ENCODE peak calls at places on chromosomes 7 and 10, in four cellular contexts. K is K562, Z is A549, N is GM12878. R is an unnamed sample.

GRCh38 chr10:99620713-99621453 is 644 bp upstream of the SLC25A28 start:
- DNase-seq in K (peak; percentile 88), N (peak; percentile 26), Z (peak; percentile 84), R (peak; percentile 97)

GRCh38 chr10:102814873-102815661 is 22.1 kb downstream of the CYP17A1 start:
- DNase-seq in Z (no peak), N (no peak), K (no peak), R (no peak)

GRCh38 chr7:74454948-74455804 is 1.5 kb downstream of the GTF2IRD1 start:
- DNase-seq in N (no peak), Z (no peak), K (peak; percentile 40), R (no peak)

GRCh38 chr7:75663302-75663907 is 75.3 kb downstream of the HIP1 start:
- DNase-seq in K (peak; percentile 70), N (no peak), Z (no peak), R (no peak)

GRCh38 chr10:74290703-74291102 is 139.7 kb downstream of the ADK start:
- DNase-seq in N (no peak), Z (no peak), K (no peak), R (no peak)

GRCh38 chr10:70617798-70618568 is 15.4 kb upstream of the PRF1 start:
- DNase-seq in N (no peak), K (no peak), Z (no peak), R (no peak)

GRCh38 chr7:11625669-11626068 is 206.3 kb downstream of the THSD7A start:
- DNase-seq in Z (no peak), N (no peak), K (no peak), R (no peak)

GRCh38 chr7:7048213-7048612 is 134.1 kb upstream of the C1GALT1 start:
- DNase-seq in K (no peak), N (no peak), Z (no peak), R (no peak)

GRCh38 chr7:45161842-45162241 is 4.3 kb downstream of the RAMP3 start:
- DNase-seq in N (no peak), K (no peak), Z (no peak), R (no peak)

GRCh38 chr7:69166979-69167516 is 431.2 kb upstream of the AUTS2 start:
- DNase-seq in N (no peak), K (no peak), Z (no peak), R (no peak)

GRCh38 chr7:34928052-34928451 is 109.2 kb downstream of the DPY19L1 start:
- DNase-seq in N (no peak), K (peak; percentile 24), Z (no peak), R (peak; percentile 51)

GRCh38 chr7:101486056-101486763 is 123.5 kb downstream of the COL26A1 start:
- DNase-seq in Z (no peak), N (no peak), K (no peak), R (no peak)

GRCh38 chr10:125264091-125264490 is 103.7 kb upstream of the CTBP2 start:
- DNase-seq in Z (no peak), N (no peak), K (no peak), R (no peak)
- TF ChIP-seq MYC in Z (no peak), N (no peak), K (no peak), R (no peak)

GRCh38 chr7:50481867-50482266 is 31.7 kb upstream of the FIGNL1 start:
- DNase-seq in K (no peak), N (no peak), Z (no peak), R (no peak)
- TF ChIP-seq CTCF in K (no peak), N (no peak), Z (no peak), R (peak; percentile 23)

GRCh38 chr7:99193527-99194214 is 14.2 kb downstream of the KPNA7 start:
- DNase-seq in N (no peak), Z (no peak), K (no peak), R (no peak)
- TF ChIP-seq MYC in N (no peak), Z (no peak), K (no peak), R (no peak)

GRCh38 chr10:25455980-25456567 is 281.3 kb downstream of the GPR158 start:
- DNase-seq in N (no peak), K (no peak), Z (no peak), R (no peak)
- TF ChIP-seq CTCF in N (no peak), K (peak; percentile 8), Z (no peak), R (no peak)

GRCh38 chr7:136919820-136920219 is 51.4 kb downstream of the CHRM2 start:
- DNase-seq in N (no peak), Z (no peak), K (no peak), R (no peak)
- TF ChIP-seq MYC in N (no peak), Z (no peak), K (no peak), R (no peak)

GRCh38 chr10:76086571-76087260 is 655.3 kb downstream of the LRMDA start:
- DNase-seq in N (peak; percentile 4), Z (peak; percentile 74), K (peak; percentile 49), R (peak; percentile 28)
- TF ChIP-seq CTCF in N (peak; percentile 63), Z (peak; percentile 65), K (peak; percentile 42), R (peak; percentile 46)

R was measured in NB4.